ENCODE peak calls at places on chromosomes 11 and 22, in five cellular contexts. B is neuronal stem cell; G is HCT116; Q is left ventricle myocardium inferior; A is CD8-positive, alpha-beta memory T cell. P is an unnamed sample.

GRCh38 chr22:36858966-36859365 is 1.8 kb upstream of the NCF4 start:
- DNase-seq in G (no peak), A (no peak), Q (no peak), B (no peak), P (no peak)

GRCh38 chr11:35944503-35945136 is 758 bp downstream of the LDLRAD3 start:
- DNase-seq in Q (no peak), G (no peak), A (no peak), B (no peak), P (no peak)

GRCh38 chr22:44191036-44191454 is 10.3 kb downstream of the PARVG start:
- DNase-seq in A (no peak), Q (no peak), B (no peak), G (no peak), P (peak; percentile 16)

GRCh38 chr11:44936951-44937543 is 13.6 kb downstream of the TP53I11 start:
- DNase-seq in G (no peak), A (no peak), Q (no peak), B (no peak), P (no peak)

GRCh38 chr11:128739589-128739988 is 45.7 kb downstream of the FLI1 start:
- DNase-seq in Q (no peak), G (no peak), B (no peak), A (no peak), P (no peak)

GRCh38 chr22:37425800-37426531 is 1.3 kb downstream of the ELFN2 start:
- DNase-seq in Q (no peak), G (no peak), B (no peak), A (no peak), P (no peak)

GRCh38 chr11:113574171-113574570 is 99.0 kb upstream of the DRD2 start:
- DNase-seq in B (no peak), Q (no peak), G (no peak), A (no peak), P (no peak)

GRCh38 chr22:49367016-49367697 is 460.5 kb downstream of the BRD1 start:
- DNase-seq in G (no peak), Q (no peak), A (no peak), B (no peak), P (no peak)

GRCh38 chr22:43628253-43628649 is 183.9 kb downstream of the EFCAB6 start:
- DNase-seq in B (no peak), A (no peak), G (no peak), Q (no peak), P (no peak)

GRCh38 chr11:93188726-93189125 is 9.1 kb downstream of the SLC36A4 start:
- DNase-seq in B (no peak), Q (no peak), G (no peak), A (no peak), P (no peak)

GRCh38 chr11:93192163-93192562 is 5.6 kb downstream of the SLC36A4 start:
- DNase-seq in Q (no peak), B (no peak), G (no peak), A (no peak), P (no peak)

GRCh38 chr11:93187290-93187689 is 10.5 kb downstream of the SLC36A4 start:
- DNase-seq in B (no peak), A (no peak), G (no peak), Q (no peak), P (no peak)

GRCh38 chr11:93193721-93194120 is 4.1 kb downstream of the SLC36A4 start:
- DNase-seq in G (no peak), A (no peak), Q (no peak), B (no peak), P (no peak)

DNA sequence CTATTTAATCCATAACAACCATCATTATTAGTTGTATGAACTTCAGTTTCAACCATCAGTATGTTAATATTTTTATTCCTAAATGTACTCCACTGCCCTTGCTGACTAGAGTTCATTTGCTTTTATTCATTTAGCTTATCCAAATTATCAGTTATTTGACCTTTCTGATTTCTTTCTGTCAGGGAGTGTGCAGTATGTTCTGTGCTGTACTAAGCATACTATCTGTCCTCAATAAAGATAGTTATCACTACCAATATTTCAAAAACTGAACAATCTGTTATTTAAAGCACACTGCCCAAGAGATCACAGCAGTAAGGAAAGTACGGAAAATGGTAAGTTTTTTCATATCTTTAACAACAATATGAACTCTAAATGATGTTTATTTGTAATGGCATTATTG is 8.3 kb downstream of the SLC36A4 start:
- DNase-seq in A (no peak), Q (no peak), B (no peak), G (no peak), P (no peak)
- H3K4me1 ChIP-seq in A (no peaks in the 10 kb centered on the region), Q (no peaks in the 10 kb centered on the region), B (no peaks in the 10 kb centered on the region), G (no peaks in the 10 kb centered on the region), P (no peaks in the 10 kb centered on the region)

GRCh38 chr22:19630614-19631013 is 83.7 kb upstream of the SEPTIN5 start:
- DNase-seq in A (no peak), G (no peak), Q (no peak), B (no peak), P (no peak)

GRCh38 chr22:19628038-19628776 is 86.1 kb upstream of the SEPTIN5 start:
- DNase-seq in A (no peak), B (no peak), Q (no peak), G (no peak), P (no peak)

GRCh38 chr22:19629720-19630419 is 84.4 kb upstream of the SEPTIN5 start:
- DNase-seq in G (peak; percentile 68), B (peak; percentile 82), Q (peak; percentile 65), A (peak; percentile 71), P (peak; percentile 80)

GRCh38 chr22:19626666-19627065 is 87.6 kb upstream of the SEPTIN5 start:
- DNase-seq in A (no peak), Q (no peak), B (no peak), G (no peak), P (no peak)

GRCh38 chr22:19629331-19629719 is 85.0 kb upstream of the SEPTIN5 start:
- DNase-seq in A (no peak), B (no peak), G (no peak), Q (no peak), P (peak; percentile 23)
- H3K4me1 ChIP-seq in A (peaks cover 4% of the 10 kb centered on the region), B (peaks cover 5% of the 10 kb centered on the region), G (peaks cover 4% of the 10 kb centered on the region), Q (peaks cover 6% of the 10 kb centered on the region), P (no peaks in the 10 kb centered on the region)

GRCh38 chr11:120465921-120466534 is 45.5 kb upstream of the GRIK4 start:
- DNase-seq in B (no peak), G (no peak), A (no peak), Q (no peak), P (no peak)
- H3K4me1 ChIP-seq in B (no peaks in the 10 kb centered on the region), G (no peaks in the 10 kb centered on the region), A (no peaks in the 10 kb centered on the region), Q (peaks cover 10% of the 10 kb centered on the region), P (no peaks in the 10 kb centered on the region)

DNA sequence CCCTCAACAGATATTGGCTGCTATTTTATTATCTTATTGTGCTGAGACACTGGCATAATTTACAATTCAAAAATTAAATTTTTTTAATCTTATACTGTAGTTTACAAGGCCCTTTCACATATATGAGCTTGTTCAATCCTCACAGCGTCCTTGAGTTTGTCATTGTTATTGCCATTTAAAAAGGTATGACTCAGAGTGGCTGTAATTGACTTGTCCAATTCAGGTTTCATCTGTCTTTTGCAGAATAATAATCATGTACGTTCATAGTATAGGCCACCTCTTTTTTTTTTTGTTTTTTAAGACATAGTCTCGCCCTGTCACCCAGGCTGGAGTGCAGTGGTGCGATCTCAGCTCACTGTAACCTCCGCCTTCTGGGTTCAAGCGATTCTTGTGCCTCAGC is 11.5 kb downstream of the PTPRJ start:
- DNase-seq in G (no peak), A (no peak), B (no peak), Q (no peak), P (no peak)
- H3K4me1 ChIP-seq in G (peaks cover 68% of the 10 kb centered on the region), A (peaks cover 38% of the 10 kb centered on the region), B (peaks cover 5% of the 10 kb centered on the region), Q (peaks cover 41% of the 10 kb centered on the region), P (peaks cover 31% of the 10 kb centered on the region)

DNA sequence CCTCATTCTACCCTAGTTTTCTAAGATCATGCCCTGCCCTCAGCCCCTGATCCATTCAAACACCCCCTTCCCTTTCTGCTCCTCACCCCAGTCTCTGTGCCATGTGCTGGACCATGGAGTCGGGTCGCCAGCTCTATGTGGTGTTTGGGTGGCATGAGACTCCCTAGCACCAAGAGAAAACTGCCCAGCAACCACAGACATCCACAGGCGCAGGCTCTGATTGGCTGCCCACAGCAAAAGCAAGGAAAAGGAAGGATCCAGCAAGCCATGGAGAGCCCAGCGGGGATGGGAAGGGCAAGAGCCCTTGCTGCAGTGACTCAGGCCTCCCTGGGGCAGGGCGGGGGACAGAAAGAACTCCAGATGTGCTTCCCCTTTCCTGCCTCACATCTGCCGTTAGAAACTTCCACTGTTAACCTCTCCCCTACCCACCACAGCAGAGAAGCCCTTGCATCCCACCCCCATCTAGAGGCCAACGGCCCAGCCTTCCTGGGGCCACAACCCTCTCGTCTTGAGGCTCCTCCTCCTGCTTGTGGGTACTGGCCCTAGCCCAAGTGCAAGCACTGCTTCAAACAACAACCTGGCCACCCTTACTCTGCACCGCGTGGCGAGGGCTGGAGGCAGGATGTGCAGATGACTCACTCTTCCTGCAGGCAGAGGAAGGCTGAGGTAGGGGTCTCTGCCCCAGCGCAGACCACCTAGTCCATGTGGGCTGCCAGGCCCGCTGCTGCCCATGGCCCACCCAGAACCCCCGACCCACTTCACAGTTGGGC is 9.7 kb upstream of the AHNAK start:
- DNase-seq in A (peak; percentile 77), G (peak; percentile 93), Q (peak; percentile 87), B (no peak), P (peak; percentile 78)
- H3K4me1 ChIP-seq in A (peaks cover 96% of the 10 kb centered on the region), G (peaks cover 90% of the 10 kb centered on the region), Q (peaks cover 90% of the 10 kb centered on the region), B (peaks cover 44% of the 10 kb centered on the region), P (peaks cover 89% of the 10 kb centered on the region)

DNA sequence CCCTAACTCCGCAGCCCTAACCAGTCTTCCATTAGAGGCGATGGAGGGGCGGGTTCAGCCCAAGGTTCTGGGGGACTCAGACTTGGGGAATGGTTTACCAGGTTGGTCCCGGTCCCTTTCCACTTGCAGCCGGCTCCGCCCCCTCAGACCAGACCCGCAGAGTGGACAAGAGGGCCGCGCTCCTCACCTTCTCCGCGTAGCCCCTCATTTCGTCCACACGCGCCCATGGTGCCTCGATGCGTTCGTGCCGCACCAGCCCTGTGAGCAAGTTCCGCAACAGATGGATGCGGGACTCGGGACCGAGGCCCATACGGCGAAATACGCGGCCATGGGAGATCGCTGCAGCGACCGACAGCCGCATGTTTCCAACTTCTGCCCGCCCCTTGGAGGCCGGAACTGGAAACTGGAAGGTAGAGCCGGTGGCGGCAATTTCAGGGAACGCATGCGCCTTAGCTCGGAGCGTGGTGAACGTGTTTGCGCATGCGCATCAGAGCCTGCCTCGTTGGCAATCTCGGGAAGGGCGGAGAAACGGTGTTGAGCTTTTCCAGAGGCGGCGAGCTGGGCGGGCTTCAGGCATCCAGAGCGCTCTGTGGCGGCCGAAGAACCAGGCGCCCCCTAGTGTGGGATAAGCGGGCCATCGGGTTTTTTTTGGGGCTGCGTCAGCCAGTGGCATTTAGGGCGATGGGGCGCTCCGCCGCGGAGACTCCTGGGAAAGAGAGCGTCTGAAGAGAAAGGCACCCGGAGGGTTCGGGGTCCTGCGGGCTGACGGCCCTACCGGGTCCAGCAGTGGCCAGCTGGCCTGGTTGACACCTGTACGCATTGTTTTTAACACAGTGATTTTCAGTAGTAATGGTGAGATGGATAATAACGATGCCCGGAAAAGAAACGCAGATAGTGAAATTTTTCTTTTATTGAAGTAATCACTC is at the start of gene MRPL17:
- DNase-seq in A (peak; percentile 98), Q (peak; percentile 99), G (peak; percentile 99), B (peak; percentile 99), P (peak; percentile 99)
- H3K4me1 ChIP-seq in A (peaks cover 17% of the 10 kb centered on the region), Q (peaks cover 38% of the 10 kb centered on the region), G (peaks cover 7% of the 10 kb centered on the region), B (peaks cover 3% of the 10 kb centered on the region), P (peaks cover 13% of the 10 kb centered on the region)